ENCODE peak calls at places on chromosome 7, in nine cellular contexts. X is spleen, I is adrenal gland, Z is WERI-Rb-1, Q is left ventricle myocardium inferior, V is esophagus squamous epithelium, M is B cell, B is fibroblast of the aortic adventitia, T is mammary epithelial cell. P is an unnamed sample.
A peak's percentile ranks its signal among the peaks of the same experiment; 100 is the strongest.

GRCh38 chr7:52569151-52569550 is 466.3 kb upstream of the POM121L12 start:
- DNase-seq in Z (no peak), B (no peak), X (no peak), I (no peak), Q (no peak), V (no peak), T (no peak), M (no peak), P (no peak)

GRCh38 chr7:94509879-94510581 is 421 bp downstream of the CASD1 start:
- DNase-seq in B (peak; percentile 59), Z (peak; percentile 79), I (peak; percentile 72), M (peak; percentile 79), T (peak; percentile 48), V (no peak), X (peak; percentile 94), Q (peak; percentile 72), P (peak; percentile 87)

GRCh38 chr7:156732091-156732621 is 91.6 kb downstream of the RNF32 start:
- DNase-seq in Z (no peak), V (no peak), X (no peak), B (no peak), I (no peak), Q (no peak), T (no peak), M (no peak), P (no peak)

GRCh38 chr7:127187740-127188139 is 65.0 kb downstream of the GRM8 start:
- DNase-seq in X (no peak), B (no peak), V (no peak), Z (no peak), I (no peak), M (no peak), T (no peak), Q (no peak), P (no peak)

GRCh38 chr7:155682484-155682883 is 38.0 kb downstream of the RBM33 start:
- DNase-seq in Z (no peak), I (no peak), X (no peak), V (no peak), M (no peak), T (no peak), Q (no peak), B (no peak), P (no peak)

GRCh38 chr7:16267953-16268820 is 153.2 kb downstream of the CRPPA start:
- DNase-seq in M (no peak), B (no peak), Q (no peak), Z (no peak), X (no peak), I (no peak), T (no peak), V (no peak), P (no peak)

GRCh38 chr7:8441602-8442294 is 8.3 kb downstream of the NXPH1 start:
- DNase-seq in Z (no peak), V (no peak), Q (no peak), T (no peak), B (no peak), X (no peak), I (no peak), M (no peak), P (no peak)

GRCh38 chr7:16484453-16485158 is 19.1 kb upstream of the SOSTDC1 start:
- DNase-seq in X (no peak), B (peak; percentile 23), I (no peak), M (no peak), T (peak; percentile 97), V (no peak), Q (no peak), Z (no peak), P (no peak)

GRCh38 chr7:137949416-137950262 is 52.2 kb downstream of the CREB3L2 start:
- DNase-seq in B (no peak), X (no peak), Q (no peak), T (no peak), I (no peak), V (no peak), M (no peak), Z (no peak), P (no peak)

GRCh38 chr7:142671506-142671905 is 77.8 kb upstream of the PRSS1 start:
- DNase-seq in I (no peak), T (no peak), M (no peak), Z (no peak), B (no peak), X (no peak), V (no peak), Q (no peak), P (no peak)

GRCh38 chr7:142668495-142668894 is 80.8 kb upstream of the PRSS1 start:
- DNase-seq in V (no peak), I (no peak), Z (no peak), Q (no peak), T (no peak), M (peak; percentile 49), B (no peak), X (no peak), P (no peak)

GRCh38 chr7:142670504-142670903 is 78.8 kb upstream of the PRSS1 start:
- DNase-seq in Q (no peak), Z (no peak), X (no peak), M (no peak), B (no peak), I (no peak), V (no peak), T (no peak), P (no peak)

DNA sequence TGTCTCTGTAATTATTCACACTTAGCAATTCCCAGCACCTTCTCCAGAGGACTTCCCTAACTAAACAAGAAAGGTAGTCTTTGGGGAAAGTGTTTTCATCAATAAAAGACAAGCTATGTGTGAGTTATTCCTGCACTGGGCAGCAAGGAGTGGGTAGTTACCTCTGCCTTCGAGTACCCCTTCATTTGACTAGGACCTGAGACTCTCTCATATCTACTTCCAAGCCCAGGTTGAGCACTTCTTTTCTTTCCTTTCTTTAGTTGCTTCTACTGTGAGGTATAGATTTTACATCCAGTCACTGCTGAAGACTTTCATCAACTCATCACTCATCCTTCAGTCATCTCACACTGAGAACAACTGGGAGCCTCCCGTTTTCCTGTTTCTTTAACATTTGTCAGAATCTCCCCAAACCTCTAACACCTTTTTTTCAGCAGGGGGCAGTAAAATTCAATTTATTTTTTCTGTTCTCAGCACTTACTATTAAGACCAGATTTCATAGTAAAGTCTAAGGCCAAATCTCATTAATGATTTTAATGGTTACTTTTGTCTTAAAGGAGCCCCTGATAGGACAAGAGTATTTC is 80.1 kb upstream of the PRSS1 start:
- DNase-seq in I (no peak), B (peak; percentile 49), Z (no peak), Q (no peak), T (peak; percentile 4), V (no peak), M (no peak), X (no peak), P (no peak)
- TF ChIP-seq CTCF in I (peak; percentile 30), B (peak; percentile 49), Z (no peak), Q (peak; percentile 52), T (peak; percentile 25), V (no peak), M (peak; percentile 47), X (no peak), P (peak; percentile 23)

GRCh38 chr7:73841689-73842247 is 548 bp downstream of the METTL27 start:
- DNase-seq in V (no peak), M (no peak), B (no peak), I (no peak), Q (no peak), T (no peak), X (no peak), Z (peak; percentile 58), P (no peak)
- TF ChIP-seq CTCF in V (no peak), M (no peak), B (no peak), I (no peak), Q (no peak), T (no peak), X (no peak), Z (no peak), P (no peak)

DNA sequence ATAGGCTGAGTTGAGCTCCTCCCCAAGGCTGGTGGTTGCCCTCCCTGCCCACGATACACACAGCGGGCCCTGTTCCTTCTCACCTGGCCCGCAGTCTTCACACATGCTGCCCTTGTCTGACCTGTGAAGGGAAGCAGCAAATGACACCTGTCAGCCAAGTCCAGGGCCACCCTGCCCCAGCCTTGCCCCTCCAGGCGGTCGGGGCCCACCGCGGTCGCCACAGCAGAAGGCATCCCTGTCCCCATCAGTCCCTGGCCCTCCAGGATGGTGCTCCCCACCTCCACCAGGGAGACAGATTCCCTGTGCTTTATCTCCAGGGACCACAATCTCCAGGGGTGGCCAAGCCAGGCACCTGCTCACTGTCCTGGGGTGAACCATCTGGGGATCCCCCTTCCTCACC is 81.2 kb upstream of the TMEM248 start:
- DNase-seq in M (no peak), B (no peak), T (no peak), V (no peak), Z (no peak), X (peak; percentile 64), I (no peak), Q (no peak), P (no peak)
- TF ChIP-seq CTCF in M (no peak), B (no peak), T (no peak), V (no peak), Z (no peak), X (no peak), I (no peak), Q (no peak), P (no peak)

GRCh38 chr7:46233585-46234329 is 312.7 kb upstream of the IGFBP3 start:
- DNase-seq in B (peak; percentile 54), V (no peak), Q (no peak), T (no peak), M (no peak), Z (no peak), X (no peak), I (no peak), P (no peak)

GRCh38 chr7:46229409-46229808 is 308.3 kb upstream of the IGFBP3 start:
- DNase-seq in Z (no peak), B (peak; percentile 82), M (no peak), X (no peak), T (peak; percentile 78), Q (no peak), I (no peak), V (no peak), P (no peak)

GRCh38 chr7:46226860-46227259 is 305.8 kb upstream of the IGFBP3 start:
- DNase-seq in I (no peak), M (no peak), X (no peak), V (no peak), B (no peak), Z (no peak), Q (no peak), T (no peak), P (no peak)

DNA sequence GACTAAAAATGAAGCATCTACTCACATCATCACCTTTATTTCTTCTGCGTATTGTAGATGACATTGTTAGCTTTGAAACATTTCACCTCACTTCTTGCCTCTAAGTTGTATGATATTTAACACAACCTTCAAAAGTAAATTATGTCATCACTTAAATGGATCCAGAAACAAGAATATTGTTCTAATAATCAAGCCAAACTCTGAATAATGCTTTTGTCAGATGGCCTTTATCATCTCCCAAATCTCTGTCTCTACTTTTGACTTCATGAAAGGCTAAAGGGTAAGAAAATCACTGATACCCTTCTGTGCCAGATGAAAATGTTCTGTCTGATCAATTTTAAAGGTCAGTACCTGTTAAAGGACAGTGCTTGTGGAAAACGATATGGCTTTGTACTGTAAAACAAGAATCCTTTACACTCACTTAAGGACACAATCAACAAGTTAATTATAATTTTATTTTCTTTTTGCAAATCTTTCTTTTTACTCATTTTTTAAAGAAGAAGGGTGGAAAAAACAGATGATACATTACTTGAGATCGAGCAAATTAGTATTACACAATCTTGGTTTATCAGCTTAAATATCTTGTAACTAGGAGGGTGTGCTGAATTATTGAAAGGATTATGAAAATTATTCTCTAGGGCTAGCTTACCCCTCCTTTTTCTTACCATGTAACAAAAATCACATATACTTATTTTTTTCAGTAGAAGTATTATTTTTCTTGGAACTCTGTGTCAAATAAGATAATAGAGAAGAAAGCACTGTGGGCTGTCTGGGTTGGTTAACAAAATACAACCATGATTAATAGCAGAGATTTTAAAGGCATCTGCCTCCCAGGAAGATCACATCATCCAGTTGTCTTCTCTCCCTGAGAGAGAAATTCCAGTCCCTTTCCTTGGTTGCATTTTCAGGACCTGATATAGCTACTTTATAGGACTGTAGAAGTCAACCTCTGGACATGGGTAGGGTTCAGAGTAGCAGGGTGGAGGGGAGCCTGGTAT is 309.5 kb upstream of the IGFBP3 start:
- DNase-seq in I (no peak), Q (no peak), V (no peak), M (no peak), X (no peak), Z (no peak), T (no peak), B (peak; percentile 55), P (no peak)
- TF ChIP-seq CTCF in I (no peak), Q (no peak), V (no peak), M (no peak), X (no peak), Z (no peak), T (no peak), B (no peak), P (no peak)

P was measured in GM10248.